ENCODE peak calls at places on chromosomes 6 and 20, in five cellular contexts. H, Q, B, Y and D are unnamed samples.

GRCh38 chr6:131924881-131925474 is 26.2 kb downstream of the CCN2 start:
- DNase-seq in B (no peak), H (no peak), Q (no peak), Y (peak; percentile 42), D (peak; percentile 76)

GRCh38 chr20:45892049-45892816 is 1.1 kb downstream of the CTSA start:
- DNase-seq in Y (no peak), B (peak; percentile 49), H (no peak), Q (no peak), D (peak; percentile 36)

GRCh38 chr6:163813979-163814493 is 399.5 kb downstream of the QKI start:
- DNase-seq in Y (no peak), H (no peak), Q (no peak), B (no peak), D (no peak)

GRCh38 chr6:145929037-145929633 is 35.0 kb downstream of the SHPRH start:
- DNase-seq in B (no peak), H (no peak), Y (peak; percentile 4), Q (peak; percentile 20), D (peak; percentile 78)

GRCh38 chr20:884983-885952 is 30.9 kb downstream of the ANGPT4 start:
- DNase-seq in H (no peak), Y (no peak), Q (no peak), B (peak; percentile 91), D (peak; percentile 34)

GRCh38 chr6:6781172-6781876 is 192.8 kb downstream of the LY86 start:
- DNase-seq in H (no peak), B (no peak), Q (no peak), Y (no peak), D (peak; percentile 74)

GRCh38 chr6:26243742-26244141 is 121.3 kb upstream of the BTN3A2 start:
- DNase-seq in H (no peak), Y (no peak), B (no peak), Q (no peak), D (no peak)

GRCh38 chr20:568865-569415 is 25.4 kb upstream of the CSNK2A1 start:
- DNase-seq in Y (no peak), Q (no peak), B (no peak), H (no peak), D (no peak)

GRCh38 chr6:101454106-101454676 is 60.7 kb downstream of the GRIK2 start:
- DNase-seq in H (no peak), B (no peak), Y (no peak), Q (no peak), D (no peak)

GRCh38 chr6:83917001-83917400 is 57.5 kb downstream of the CYB5R4 start:
- DNase-seq in Q (no peak), B (no peak), H (no peak), Y (no peak), D (no peak)

GRCh38 chr6:111631930-111632460 is 26.3 kb upstream of the TRAF3IP2 start:
- DNase-seq in B (no peak), Q (no peak), H (no peak), Y (no peak), D (no peak)

GRCh38 chr6:107064579-107065065 is 36.6 kb downstream of the MTRES1 start:
- DNase-seq in Q (peak; percentile 7), Y (no peak), B (peak; percentile 41), H (no peak), D (peak; percentile 71)

GRCh38 chr20:11451793-11452291 is 465.9 kb upstream of the BTBD3 start:
- DNase-seq in B (no peak), H (no peak), Y (no peak), Q (no peak), D (peak; percentile 39)

GRCh38 chr6:52046456-52046855 is 41.0 kb downstream of the PKHD1 start:
- DNase-seq in Q (no peak), H (no peak), Y (no peak), B (no peak), D (no peak)

GRCh38 chr6:121849477-121849876 is 414.0 kb downstream of the GJA1 start:
- DNase-seq in H (no peak), Q (peak; percentile 54), B (no peak), Y (peak; percentile 28), D (peak; percentile 87)

GRCh38 chr6:104705095-104705707 is 154.5 kb downstream of the HACE1 start:
- DNase-seq in Q (no peak), B (no peak), Y (no peak), H (peak; percentile 11), D (peak; percentile 73)

GRCh38 chr6:451847-452246 is 60.3 kb downstream of the IRF4 start:
- DNase-seq in B (no peak), H (no peak), Q (no peak), Y (no peak), D (no peak)

GRCh38 chr6:131159578-131159977 is 24.3 kb downstream of the AKAP7 start:
- DNase-seq in B (no peak), Q (no peak), Y (no peak), H (no peak), D (peak; percentile 51)

GRCh38 chr20:32387262-32387661 is 29.1 kb downstream of the ASXL1 start:
- DNase-seq in B (no peak), Y (peak; percentile 43), H (peak; percentile 7), Q (no peak), D (no peak)

GRCh38 chr6:118830691-118831090 is 63.3 kb upstream of the ASF1A start:
- DNase-seq in H (no peak), Y (no peak), Q (no peak), B (no peak), D (no peak)

GRCh38 chr20:63742381-63743024 is 2.9 kb downstream of the SLC2A4RG start:
- DNase-seq in Q (no peak), H (no peak), Y (peak; percentile 23), B (peak; percentile 69), D (no peak)

GRCh38 chr20:38725959-38726848 is 1.9 kb downstream of the SLC32A1 start:
- DNase-seq in B (no peak), H (peak; percentile 23), Y (peak; percentile 74), Q (no peak), D (peak; percentile 38)

GRCh38 chr6:71349395-71349794 is 60.8 kb downstream of the OGFRL1 start:
- DNase-seq in Y (no peak), H (no peak), B (no peak), Q (peak; percentile 20), D (peak; percentile 76)

GRCh38 chr6:21033095-21033494 is 498.8 kb downstream of the CDKAL1 start:
- DNase-seq in Y (no peak), H (no peak), B (no peak), Q (no peak), D (no peak)

GRCh38 chr20:34316191-34316814 is 13.1 kb upstream of the AHCY start:
- DNase-seq in B (no peak), Q (no peak), Y (no peak), H (no peak), D (peak; percentile 36)

GRCh38 chr6:146697921-146698320 is 99.1 kb downstream of the ADGB start:
- DNase-seq in B (no peak), Q (no peak), H (no peak), Y (no peak), D (peak; percentile 67)

GRCh38 chr6:163309491-163310026 is 105.0 kb upstream of the QKI start:
- DNase-seq in B (no peak), Y (no peak), H (no peak), Q (no peak), D (no peak)

GRCh38 chr6:111462770-111463391 is 20.1 kb downstream of the REV3L start:
- DNase-seq in Q (no peak), H (no peak), Y (no peak), B (no peak), D (peak; percentile 87)

GRCh38 chr20:36035720-36036119 is 67.3 kb downstream of the CNBD2 start:
- DNase-seq in H (no peak), Y (no peak), B (no peak), Q (no peak), D (no peak)

GRCh38 chr6:166486536-166486880 is 100.0 kb downstream of the RAMACL start:
- DNase-seq in Y (no peak), Q (no peak), B (no peak), H (no peak), D (no peak)

GRCh38 chr6:134464690-134465411 is 146.9 kb upstream of the SGK1 start:
- DNase-seq in Y (peak; percentile 48), H (no peak), B (no peak), Q (no peak), D (peak; percentile 54)

GRCh38 chr20:33076662-33077398 is 2.6 kb upstream of the BPIFB4 start:
- DNase-seq in Q (no peak), H (no peak), Y (no peak), B (no peak), D (no peak)

GRCh38 chr6:132130530-132131298 is 179.5 kb upstream of the CCN2 start:
- DNase-seq in H (no peak), Q (no peak), Y (peak; percentile 7), B (peak; percentile 77), D (peak; percentile 66)

GRCh38 chr6:2102316-2102883 is 143.0 kb downstream of the GMDS start:
- DNase-seq in Y (no peak), H (no peak), B (no peak), Q (no peak), D (peak; percentile 50)

GRCh38 chr6:169714178-169714577 is 10.1 kb downstream of the PHF10 start:
- DNase-seq in Y (no peak), B (no peak), H (no peak), Q (no peak), D (no peak)

GRCh38 chr6:44653761-44654218 is 266.3 kb downstream of the CDC5L start:
- DNase-seq in Y (no peak), H (no peak), B (no peak), Q (peak; percentile 27), D (peak; percentile 74)

GRCh38 chr6:129683606-129684322 is 26.2 kb downstream of the ARHGAP18 start:
- DNase-seq in Y (peak; percentile 84), Q (no peak), B (no peak), H (peak; percentile 50), D (peak; percentile 99)

GRCh38 chr20:37890643-37891042 is 12.3 kb upstream of the VSTM2L start:
- DNase-seq in Y (no peak), H (no peak), B (no peak), Q (peak; percentile 74), D (no peak)